ENCODE peak calls at places on chromosomes 4 and X, in nine cellular contexts. M, R, Q, N, T, V, B, Z and D are unnamed samples.

GRCh38 chr4:183987987-183988392 is 82.9 kb downstream of the STOX2 start:
- DNase-seq in M (no peak), R (no peak), Q (no peak), N (peak), T (peak), V (peak), B (no peak), Z (peak), D (peak)

GRCh38 chrX:33195698-33196097 is 15.7 kb downstream of the DMD start:
- DNase-seq in M (no peak), R (no peak), Q (no peak), N (no peak), T (no peak), V (no peak), B (no peak), Z (no peak), D (no peak)

GRCh38 chrX:119638725-119639471 is 32.7 kb upstream of the NKRF start:
- DNase-seq in M (no peak), R (no peak), Q (no peak), N (no peak), T (no peak), V (no peak), B (no peak), Z (no peak), D (no peak)

GRCh38 chrX:338836-339400 is 20.3 kb upstream of the GTPBP6 start:
- DNase-seq in M (no peak), R (peak), Q (no peak), N (no peak), T (peak), V (no peak), B (peak), Z (peak), D (no peak)

GRCh38 chr4:48420172-48420571 is 63.0 kb upstream of the SLC10A4 start:
- DNase-seq in M (no peak), R (no peak), Q (no peak), N (no peak), T (no peak), V (no peak), B (no peak), Z (no peak), D (no peak)

GRCh38 chrX:129777218-129777768 is 2.5 kb upstream of the SASH3 start:
- DNase-seq in M (peak), R (peak), Q (peak), N (no peak), T (peak), V (no peak), B (peak), Z (peak), D (peak)

GRCh38 chr4:178264001-178264400 is 821.8 kb upstream of the AGA start:
- DNase-seq in M (no peak), R (no peak), Q (no peak), N (no peak), T (no peak), V (no peak), B (no peak), Z (no peak), D (no peak)

GRCh38 chr4:48342559-48342878 is 1.2 kb downstream of the SLAIN2 start:
- DNase-seq in M (peak), R (no peak), Q (peak), N (no peak), T (no peak), V (no peak), B (no peak), Z (no peak), D (no peak)

GRCh38 chr4:101346312-101346561 is 1.1 kb downstream of the PPP3CA start:
- DNase-seq in M (no peak), R (no peak), Q (peak), N (no peak), T (no peak), V (no peak), B (no peak), Z (peak), D (no peak)

GRCh38 chr4:184536070-184536880 is 61.9 kb upstream of the IRF2 start:
- DNase-seq in M (no peak), R (no peak), Q (no peak), N (no peak), T (no peak), V (no peak), B (no peak), Z (no peak), D (no peak)

GRCh38 chrX:39766085-39766726 is 331.6 kb downstream of the BCOR start:
- DNase-seq in M (no peak), R (no peak), Q (no peak), N (no peak), T (no peak), V (no peak), B (no peak), Z (no peak), D (no peak)

GRCh38 chr4:25233194-25233593 is 639 bp upstream of the PI4K2B start:
- DNase-seq in M (no peak), R (no peak), Q (no peak), N (no peak), T (no peak), V (no peak), B (no peak), Z (no peak), D (no peak)

GRCh38 chrX:118977424-118977823 is 3.0 kb downstream of the LONRF3 start:
- DNase-seq in M (no peak), R (no peak), Q (no peak), N (no peak), T (no peak), V (no peak), B (no peak), Z (no peak), D (no peak)

GRCh38 chr4:63757919-63758318 is 651.3 kb downstream of the TECRL start:
- DNase-seq in M (no peak), R (no peak), Q (no peak), N (no peak), T (no peak), V (no peak), B (no peak), Z (no peak), D (no peak)

GRCh38 chr4:128332086-128332485 is 44.5 kb upstream of the PGRMC2 start:
- DNase-seq in M (no peak), R (no peak), Q (no peak), N (no peak), T (no peak), V (no peak), B (no peak), Z (no peak), D (no peak)

GRCh38 chrX:103304705-103305104 is 6.1 kb downstream of the BEX2 start:
- DNase-seq in M (no peak), R (no peak), Q (no peak), N (no peak), T (no peak), V (no peak), B (no peak), Z (no peak), D (no peak)

GRCh38 chr4:98739718-98740117 is 81.3 kb upstream of the TSPAN5 start:
- DNase-seq in M (no peak), R (no peak), Q (no peak), N (no peak), T (no peak), V (no peak), B (no peak), Z (no peak), D (no peak)

DNA sequence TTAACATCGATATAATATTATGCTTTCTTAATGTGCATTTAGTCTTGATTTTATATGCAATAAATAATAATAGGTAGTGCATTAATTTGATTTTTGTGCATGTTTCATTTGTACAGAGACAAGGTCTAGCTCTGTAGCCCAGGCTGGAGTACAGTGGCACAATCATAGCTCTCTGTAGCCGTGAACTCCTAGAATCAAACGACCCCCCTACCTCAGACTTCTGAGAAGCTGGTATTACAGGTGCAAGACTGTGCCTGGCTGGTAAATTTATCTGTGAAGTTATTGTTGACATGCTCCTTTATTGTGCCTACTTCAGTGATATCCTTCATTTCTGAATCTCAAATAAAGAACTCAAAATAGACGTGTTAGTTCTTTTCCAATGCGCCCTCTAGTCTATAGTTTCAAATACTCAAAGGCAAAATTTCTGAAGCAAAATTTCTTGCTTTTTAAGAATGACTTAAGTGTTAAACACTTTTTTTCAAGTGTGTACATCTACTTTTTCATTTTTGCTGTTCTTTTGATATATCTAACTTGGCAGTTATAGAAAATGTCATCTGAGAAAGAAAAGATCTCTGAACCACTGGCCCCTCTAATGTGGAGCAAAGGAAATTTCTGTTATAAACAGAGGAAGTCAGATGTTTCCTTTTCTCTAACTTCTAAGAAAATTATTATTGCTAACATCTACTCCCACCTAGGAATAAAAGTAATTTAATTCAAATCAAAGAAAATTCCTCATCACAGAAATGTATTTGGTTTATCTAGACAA is 28.3 kb upstream of the GUCY1A1 start:
- DNase-seq in M (no peak), R (no peak), Q (no peak), N (no peak), T (no peak), V (no peak), B (no peak), Z (no peak), D (no peak)
- H3K27ac ChIP-seq in M (no peak), R (no peak), Q (no peak), N (no peak), T (no peak), V (no peak), B (no peak), Z (no peak), D (no peak)

GRCh38 chr4:123600426-123600825 is 203.8 kb downstream of the SPRY1 start:
- DNase-seq in M (no peak), R (no peak), Q (no peak), N (no peak), T (no peak), V (no peak), B (no peak), Z (no peak), D (no peak)
- H3K27ac ChIP-seq in M (no peak), R (peak), Q (no peak), N (no peak), T (peak), V (peak), B (peak), Z (no peak), D (peak)

GRCh38 chr4:143241892-143242291 is 57.2 kb downstream of the USP38 start:
- DNase-seq in M (no peak), R (no peak), Q (no peak), N (no peak), T (no peak), V (no peak), B (no peak), Z (no peak), D (no peak)
- H3K27ac ChIP-seq in M (no peak), R (no peak), Q (no peak), N (no peak), T (no peak), V (peak), B (no peak), Z (no peak), D (no peak)

GRCh38 chr4:151105454-151106032 is 6.1 kb downstream of the RPS3A start:
- DNase-seq in M (no peak), R (no peak), Q (no peak), N (no peak), T (no peak), V (no peak), B (no peak), Z (no peak), D (no peak)
- H3K27ac ChIP-seq in M (no peak), R (no peak), Q (no peak), N (peak), T (no peak), V (no peak), B (no peak), Z (no peak), D (no peak)

DNA sequence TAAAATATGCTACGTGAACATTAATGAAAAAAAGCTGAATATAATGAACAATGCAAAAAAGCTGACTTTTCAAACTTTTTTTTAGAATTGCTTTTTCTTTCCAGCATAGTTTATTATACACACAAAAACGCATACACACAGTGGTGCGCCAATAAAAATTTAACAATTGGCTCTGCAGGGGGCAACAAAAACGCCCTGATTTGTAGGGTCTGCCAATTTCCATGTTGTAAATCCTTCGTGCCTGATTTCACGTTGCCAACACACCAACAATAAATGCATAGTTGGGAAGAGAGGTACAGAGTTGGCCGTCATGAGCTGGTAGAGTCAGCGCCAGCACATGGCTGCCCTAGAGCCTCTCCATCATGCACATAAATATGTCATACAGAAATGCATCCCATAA is 333.1 kb downstream of the MAPK10 start:
- DNase-seq in M (no peak), R (no peak), Q (no peak), N (no peak), T (no peak), V (no peak), B (no peak), Z (no peak), D (no peak)
- H3K27ac ChIP-seq in M (no peak), R (no peak), Q (no peak), N (no peak), T (no peak), V (no peak), B (no peak), Z (no peak), D (no peak)

GRCh38 chrX:53714580-53715335 is 28.2 kb upstream of the HUWE1 start:
- DNase-seq in M (peak), R (peak), Q (peak), N (no peak), T (no peak), V (no peak), B (no peak), Z (no peak), D (peak)

GRCh38 chrX:53717205-53717604 is 30.7 kb upstream of the HUWE1 start:
- DNase-seq in M (no peak), R (no peak), Q (no peak), N (no peak), T (no peak), V (no peak), B (no peak), Z (no peak), D (no peak)

GRCh38 chrX:53715336-53715924 is 28.9 kb upstream of the HUWE1 start:
- DNase-seq in M (no peak), R (no peak), Q (no peak), N (no peak), T (no peak), V (no peak), B (no peak), Z (no peak), D (no peak)

GRCh38 chrX:53718073-53718472 is 31.6 kb upstream of the HUWE1 start:
- DNase-seq in M (no peak), R (no peak), Q (no peak), N (no peak), T (no peak), V (no peak), B (no peak), Z (no peak), D (no peak)

GRCh38 chrX:53716328-53717088 is 30.0 kb upstream of the HUWE1 start:
- DNase-seq in M (peak), R (no peak), Q (peak), N (no peak), T (no peak), V (no peak), B (no peak), Z (no peak), D (no peak)
- H3K27ac ChIP-seq in M (peak), R (no peak), Q (peak), N (no peak), T (no peak), V (no peak), B (no peak), Z (no peak), D (no peak)

GRCh38 chr4:17723648-17724047 is 57.8 kb downstream of the FAM184B start:
- DNase-seq in M (no peak), R (no peak), Q (no peak), N (peak), T (no peak), V (no peak), B (no peak), Z (no peak), D (no peak)

GRCh38 chr4:17719106-17719505 is 62.3 kb downstream of the FAM184B start:
- DNase-seq in M (no peak), R (no peak), Q (no peak), N (no peak), T (no peak), V (no peak), B (no peak), Z (no peak), D (no peak)

GRCh38 chr4:17721496-17722360 is 59.7 kb downstream of the FAM184B start:
- DNase-seq in M (no peak), R (no peak), Q (no peak), N (no peak), T (no peak), V (no peak), B (no peak), Z (no peak), D (no peak)

GRCh38 chr4:17718471-17718870 is 63.0 kb downstream of the FAM184B start:
- DNase-seq in M (no peak), R (no peak), Q (no peak), N (no peak), T (no peak), V (no peak), B (no peak), Z (no peak), D (no peak)

GRCh38 chr4:17722361-17722710 is 59.1 kb downstream of the FAM184B start:
- DNase-seq in M (no peak), R (no peak), Q (no peak), N (no peak), T (no peak), V (no peak), B (no peak), Z (no peak), D (no peak)
- H3K27ac ChIP-seq in M (no peak), R (no peak), Q (no peak), N (no peak), T (no peak), V (no peak), B (no peak), Z (no peak), D (no peak)